ENCODE peak calls at places on chromosomes 7 and 10, in ten cellular contexts. T, V, C, Q, A, Z, Y, B, X and N are unnamed samples.

GRCh38 chr10:44316922-44317215 is 68.0 kb downstream of the CXCL12 start:
- DNase-seq in V (no peak), A (no peak), Z (no peak), X (no peak), Y (no peak), B (no peak), T (no peak), Q (no peak), C (no peak), N (no peak)

GRCh38 chr7:83791737-83792136 is 142.8 kb upstream of the SEMA3E start:
- DNase-seq in T (no peak), Y (no peak), V (no peak), X (no peak), A (no peak), Q (no peak), B (no peak), C (no peak), Z (no peak), N (no peak)

GRCh38 chr7:148288592-148289151 is 301.9 kb upstream of the C7orf33 start:
- DNase-seq in X (no peak), C (no peak), Z (no peak), V (no peak), Y (no peak), A (no peak), Q (no peak), B (no peak), T (no peak), N (no peak)

GRCh38 chr7:2663121-2663886 is 24.7 kb upstream of the AMZ1 start:
- DNase-seq in C (peak), Q (no peak), A (no peak), X (no peak), V (no peak), Z (no peak), Y (peak), B (no peak), T (no peak), N (no peak)

GRCh38 chr7:54932818-54933543 is 85.8 kb upstream of the EGFR start:
- DNase-seq in Q (no peak), Z (no peak), B (peak), A (peak), X (peak), Y (peak), C (peak), T (peak), V (peak), N (peak)

GRCh38 chr7:98674461-98674860 is 57.4 kb downstream of the NPTX2 start:
- DNase-seq in B (no peak), A (no peak), Y (no peak), X (no peak), C (no peak), Z (no peak), V (no peak), Q (no peak), T (no peak), N (peak)

GRCh38 chr10:120186506-120186905 is 270.5 kb upstream of the PLPP4 start:
- DNase-seq in T (no peak), A (no peak), Y (no peak), X (no peak), Q (no peak), Z (no peak), C (no peak), V (no peak), B (no peak), N (no peak)

GRCh38 chr7:131959106-131959812 is 402.8 kb upstream of the PODXL start:
- DNase-seq in A (no peak), Z (no peak), B (peak), T (no peak), V (peak), Q (no peak), X (no peak), Y (no peak), C (no peak), N (no peak)

GRCh38 chr7:37448637-37449331 is at the start of gene ELMO1:
- DNase-seq in B (peak), Q (peak), Z (peak), X (peak), T (peak), Y (peak), A (peak), C (peak), V (peak), N (no peak)

GRCh38 chr7:99005776-99006175 is 127.4 kb downstream of the TRRAP start:
- DNase-seq in T (no peak), A (no peak), Q (peak), Z (no peak), X (no peak), Y (no peak), C (no peak), V (no peak), B (no peak), N (no peak)

GRCh38 chr10:110340821-110341220 is 36.1 kb upstream of the SMNDC1 start:
- DNase-seq in B (no peak), A (no peak), Z (no peak), T (no peak), C (no peak), Y (no peak), X (no peak), V (no peak), Q (no peak), N (no peak)

GRCh38 chr10:22245567-22245966 is 27.8 kb upstream of the EBLN1 start:
- DNase-seq in Q (no peak), C (no peak), Z (no peak), B (peak), T (no peak), A (no peak), X (no peak), Y (no peak), V (peak), N (no peak)

GRCh38 chr10:113492181-113492580 is 60.7 kb upstream of the HABP2 start:
- DNase-seq in Z (no peak), B (peak), T (no peak), Y (no peak), A (no peak), C (no peak), Q (no peak), V (no peak), X (no peak), N (no peak)

GRCh38 chr10:28818645-28819036 is 141.3 kb downstream of the BAMBI start:
- DNase-seq in A (no peak), Q (no peak), C (no peak), Z (no peak), V (no peak), B (no peak), X (no peak), T (no peak), Y (no peak), N (no peak)

GRCh38 chr10:23481351-23481961 is 42.6 kb downstream of the OTUD1 start:
- DNase-seq in X (no peak), B (no peak), Q (no peak), T (no peak), C (no peak), Z (no peak), A (no peak), V (no peak), Y (no peak), N (no peak)

GRCh38 chr7:153886506-153887391 is 165.4 kb upstream of the DPP6 start:
- DNase-seq in V (peak), X (no peak), Q (no peak), T (no peak), A (no peak), Y (no peak), C (peak), B (no peak), Z (no peak), N (no peak)

GRCh38 chr7:116534790-116535189 is 10.0 kb downstream of the CAV1 start:
- DNase-seq in Y (no peak), T (no peak), Z (no peak), B (peak), C (no peak), X (no peak), V (no peak), A (no peak), Q (no peak), N (no peak)

GRCh38 chr10:131824371-131825149 is 76.2 kb upstream of the PPP2R2D start:
- DNase-seq in V (no peak), T (no peak), Z (no peak), B (no peak), X (peak), Q (no peak), Y (no peak), A (no peak), C (peak), N (no peak)

GRCh38 chr7:103735377-103735776 is 254.1 kb downstream of the RELN start:
- DNase-seq in Y (no peak), A (no peak), Q (no peak), V (no peak), T (no peak), X (no peak), Z (no peak), C (no peak), B (no peak), N (peak)

GRCh38 chr10:26216577-26216948 is at the start of gene GAD2:
- DNase-seq in C (peak), Y (no peak), Z (no peak), T (no peak), V (peak), A (no peak), B (no peak), X (no peak), Q (no peak), N (no peak)

GRCh38 chr7:103865442-103865841 is 124.0 kb downstream of the RELN start:
- DNase-seq in V (no peak), X (no peak), Z (no peak), Q (no peak), Y (no peak), B (no peak), T (no peak), C (no peak), A (no peak), N (no peak)

GRCh38 chr7:49866076-49866735 is 92.8 kb downstream of the VWC2 start:
- DNase-seq in C (no peak), Q (no peak), V (no peak), B (no peak), T (no peak), Y (no peak), A (no peak), Z (no peak), X (no peak), N (no peak)

GRCh38 chr7:42128703-42129102 is 108.3 kb downstream of the GLI3 start:
- DNase-seq in C (no peak), V (peak), Z (no peak), Q (no peak), Y (no peak), T (no peak), B (peak), X (peak), A (no peak), N (no peak)

GRCh38 chr10:7306147-7306546 is 104.7 kb downstream of the SFMBT2 start:
- DNase-seq in V (no peak), B (no peak), A (no peak), Q (no peak), C (no peak), T (no peak), Z (no peak), Y (no peak), X (no peak), N (no peak)

GRCh38 chr10:14884082-14884481 is 5.4 kb downstream of the SUV39H2 start:
- DNase-seq in V (no peak), X (no peak), A (no peak), Y (no peak), Z (no peak), T (no peak), Q (no peak), C (no peak), B (no peak), N (no peak)

GRCh38 chr10:3898821-3899220 is 113.8 kb upstream of the KLF6 start:
- DNase-seq in T (no peak), C (no peak), Q (no peak), Z (peak), X (no peak), A (no peak), Y (no peak), V (no peak), B (peak), N (peak)

GRCh38 chr10:125060851-125061556 is 99.4 kb downstream of the CTBP2 start:
- DNase-seq in Z (no peak), Q (peak), Y (peak), C (peak), V (peak), A (peak), X (peak), T (peak), B (peak), N (peak)

GRCh38 chr7:3272691-3273141 is 28.3 kb upstream of the SDK1 start:
- DNase-seq in Y (no peak), Z (no peak), A (no peak), T (no peak), Q (no peak), C (no peak), B (no peak), V (no peak), X (no peak), N (peak)

GRCh38 chr7:138064856-138065357 is 11.4 kb upstream of the AKR1D1 start:
- DNase-seq in Q (no peak), Y (no peak), X (peak), V (peak), B (peak), C (peak), A (no peak), Z (no peak), T (no peak), N (no peak)

GRCh38 chr10:6493521-6494451 is 86.3 kb downstream of the PRKCQ start:
- DNase-seq in Z (no peak), Q (no peak), C (no peak), B (no peak), Y (no peak), T (no peak), X (no peak), V (no peak), A (no peak), N (no peak)

GRCh38 chr10:91743460-91743859 is 54.8 kb upstream of the TNKS2 start:
- DNase-seq in Q (no peak), C (no peak), Z (no peak), Y (no peak), B (no peak), A (no peak), V (no peak), X (no peak), T (no peak), N (no peak)

GRCh38 chr10:91740353-91740924 is 57.8 kb upstream of the TNKS2 start:
- DNase-seq in B (no peak), V (no peak), X (no peak), Z (peak), Y (no peak), C (no peak), A (no peak), T (no peak), Q (no peak), N (no peak)

GRCh38 chr10:91742189-91742588 is 56.0 kb upstream of the TNKS2 start:
- DNase-seq in A (no peak), V (no peak), Z (no peak), T (no peak), Q (no peak), B (no peak), X (no peak), Y (no peak), C (no peak), N (no peak)

DNA sequence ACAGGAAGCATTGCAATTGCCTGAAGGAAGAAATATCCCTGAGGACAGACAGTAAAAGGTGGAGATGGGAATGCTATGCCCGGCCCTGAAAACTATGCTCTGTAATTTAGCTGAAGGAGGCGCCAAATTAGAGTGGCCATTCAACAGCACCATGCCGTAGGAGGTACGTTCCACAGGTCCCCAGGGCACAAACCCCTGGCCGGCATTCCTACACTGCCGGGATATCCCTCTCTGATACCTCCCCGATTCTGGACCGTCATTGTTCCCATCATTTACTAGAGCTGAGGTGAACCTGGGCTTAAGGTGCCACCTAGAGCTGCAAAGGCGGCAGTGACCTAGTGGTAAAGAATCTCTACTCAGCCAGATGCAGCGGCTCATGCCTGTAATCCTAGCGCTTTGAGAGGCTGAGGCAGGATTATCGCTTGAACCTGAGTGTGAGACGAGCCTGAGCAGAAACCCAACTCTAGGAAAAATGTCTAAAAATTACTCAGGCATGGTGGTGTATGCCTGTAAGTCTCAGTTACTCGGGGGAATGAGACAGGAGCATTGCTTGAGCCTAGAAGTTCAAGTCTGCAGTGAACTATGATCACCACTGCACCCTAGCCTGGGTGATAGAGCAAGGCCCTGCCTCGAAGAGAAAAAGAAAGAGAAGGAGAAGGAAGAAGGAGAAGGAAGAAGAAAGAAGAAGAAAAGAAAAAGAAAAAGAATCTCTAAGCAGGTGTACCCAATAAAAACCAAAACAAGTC is 53.0 kb upstream of the TNKS2 start:
- DNase-seq in V (peak), B (peak), Q (no peak), T (no peak), A (peak), C (peak), Z (no peak), Y (no peak), X (peak), N (peak)
- TF ChIP-seq CTCF in V (peak), B (peak), Q (no peak), T (peak), A (peak), C (peak), Z (peak), Y (peak), X (no peak), N (peak)

DNA sequence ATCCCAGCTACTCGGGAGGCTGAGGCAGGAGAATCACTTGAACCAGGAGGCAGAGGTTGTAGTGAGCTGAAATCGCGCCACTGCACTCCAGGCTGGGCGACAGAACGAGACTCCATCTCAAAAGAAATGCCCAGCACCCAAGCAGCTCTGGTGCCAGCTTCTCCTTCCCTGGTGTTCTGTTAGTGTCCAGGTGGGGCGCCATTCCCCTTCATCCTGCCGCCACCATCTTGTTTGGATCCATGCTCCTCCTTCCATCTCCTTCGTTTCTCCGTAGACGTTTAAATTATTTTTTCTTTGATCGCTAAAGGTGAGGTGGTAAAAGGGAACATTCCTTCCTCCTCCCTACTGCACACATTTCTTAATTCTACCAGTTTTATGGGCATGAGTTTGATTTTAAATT is 30.3 kb downstream of the PROSER2 start:
- DNase-seq in Y (no peak), A (no peak), B (no peak), T (no peak), Q (no peak), V (no peak), Z (no peak), C (no peak), X (peak), N (no peak)
- TF ChIP-seq CTCF in Y (no peak), A (peak), B (no peak), T (peak), Q (no peak), V (peak), Z (peak), C (peak), X (peak), N (no peak)

DNA sequence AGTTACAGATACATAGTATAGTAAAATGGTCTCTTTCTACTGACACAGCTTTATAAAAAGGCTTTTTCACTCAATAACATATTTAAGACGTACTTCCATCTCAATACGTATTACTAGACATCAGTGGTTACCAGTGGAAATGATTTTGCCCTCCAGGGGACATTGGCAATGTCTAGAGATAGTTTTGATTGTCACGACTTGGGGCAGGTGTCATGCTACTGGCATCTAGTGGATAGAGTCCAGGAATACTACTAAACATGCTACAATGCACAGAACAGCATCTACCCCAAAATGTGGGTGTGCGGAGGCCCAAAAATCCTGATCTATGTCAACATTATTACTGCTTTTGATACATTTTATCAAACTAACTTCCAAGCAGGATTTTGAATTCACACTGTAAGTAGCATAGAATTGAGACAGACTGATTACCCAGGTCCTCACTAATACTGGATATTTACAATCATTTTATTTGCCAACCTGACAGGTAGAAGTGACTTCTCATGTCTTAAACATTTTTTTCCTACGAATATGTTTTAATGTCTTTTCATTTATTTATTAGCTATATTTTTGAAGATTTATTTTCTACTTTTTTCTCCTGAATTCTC is 53.8 kb downstream of the HGF start:
- DNase-seq in Q (no peak), V (peak), X (no peak), B (peak), A (no peak), Z (no peak), C (no peak), T (no peak), Y (no peak), N (peak)
- TF ChIP-seq CTCF in Q (no peak), V (peak), X (no peak), B (peak), A (no peak), Z (peak), C (peak), T (peak), Y (peak), N (peak)

DNA sequence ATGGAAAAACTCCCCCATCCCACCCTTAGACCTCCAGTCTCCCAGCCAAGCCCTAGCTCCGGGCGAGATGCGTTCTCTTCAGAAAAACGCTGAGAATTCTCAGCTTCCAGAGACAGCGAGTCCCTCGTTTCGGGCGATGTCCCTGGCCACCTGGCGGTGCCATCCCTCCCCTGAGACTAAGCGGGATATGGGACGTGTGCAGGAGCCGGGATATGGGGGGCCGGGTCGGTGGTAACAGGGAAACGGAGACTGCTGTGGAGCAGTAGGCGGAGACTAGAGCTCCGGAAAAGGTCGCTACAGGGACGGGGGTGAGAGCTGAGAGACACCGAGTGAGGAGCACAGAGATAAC is 435 bp upstream of the STRIP2 start:
- DNase-seq in T (no peak), B (no peak), A (no peak), C (no peak), Y (no peak), X (peak), Q (no peak), V (peak), Z (no peak), N (peak)
- TF ChIP-seq CTCF in T (peak), B (peak), A (peak), C (peak), Y (peak), X (no peak), Q (no peak), V (peak), Z (peak), N (no peak)

DNA sequence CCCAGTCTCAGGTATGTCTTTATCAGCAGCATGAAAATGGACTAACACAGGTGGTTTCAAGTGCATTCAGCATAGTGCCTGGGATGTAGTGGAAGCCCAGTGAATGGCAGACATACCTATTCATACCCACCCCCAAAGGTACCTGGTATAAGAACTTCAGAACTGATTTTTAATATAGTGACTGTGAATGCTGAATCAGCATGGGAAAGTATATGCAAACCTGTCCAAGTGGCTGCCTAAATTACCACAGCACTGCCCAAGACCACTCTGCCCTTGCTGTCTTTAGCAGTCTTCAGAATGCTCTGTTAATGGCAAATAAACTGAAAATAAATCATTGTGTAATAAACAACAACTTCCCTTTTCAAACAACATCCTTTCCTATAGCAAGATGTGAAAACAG is 312.1 kb downstream of the GPAM start:
- DNase-seq in B (no peak), X (no peak), T (no peak), A (no peak), Q (no peak), V (no peak), Z (no peak), C (no peak), Y (no peak), N (no peak)
- TF ChIP-seq CTCF in B (no peak), X (no peak), T (no peak), A (no peak), Q (no peak), V (no peak), Z (no peak), C (no peak), Y (no peak), N (no peak)

GRCh38 chr7:34430456-34430855 is 227.6 kb upstream of the NPSR1 start:
- DNase-seq in A (no peak), T (peak), X (peak), Y (no peak), B (peak), C (no peak), Z (no peak), V (peak), Q (peak), N (peak)
- TF ChIP-seq CTCF in A (peak), T (peak), X (peak), Y (peak), B (peak), C (peak), Z (peak), V (peak), Q (peak), N (peak)

GRCh38 chr7:30755384-30756154 is 3.6 kb downstream of the INMT start:
- DNase-seq in T (no peak), B (peak), X (no peak), Y (peak), Q (no peak), C (no peak), V (no peak), A (no peak), Z (no peak), N (no peak)
- TF ChIP-seq CTCF in T (no peak), B (no peak), X (no peak), Y (peak), Q (no peak), C (no peak), V (no peak), A (no peak), Z (no peak), N (no peak)